ENCODE peak calls at places on chromosome 4, in ten cellular contexts. D is uterus, L is ovary, X is esophagus muscularis mucosa, V is A549, S is stomach, A is Peyer's patch, P is right lobe of liver, Y is heart left ventricle, F is IMR-90. G is an unnamed sample.

GRCh38 chr4:187006189-187006618 is 282.5 kb upstream of the FAT1 start:
- DNase-seq in D (no peak), L (no peak), X (no peak), V (no peak), S (no peak), A (no peak), P (no peak), Y (no peak), F (peak), G (no peak)

GRCh38 chr4:78544681-78545080 is 6.9 kb upstream of the ANXA3 start:
- DNase-seq in D (no peak), L (no peak), X (no peak), V (no peak), S (no peak), A (no peak), P (no peak), Y (no peak), F (peak), G (no peak)

GRCh38 chr4:150209140-150209829 is 131.0 kb downstream of the DCLK2 start:
- DNase-seq in D (peak), L (peak), X (no peak), V (peak), S (peak), A (peak), P (no peak), Y (peak), F (peak), G (peak)

GRCh38 chr4:16860506-16860905 is 37.9 kb downstream of the LDB2 start:
- DNase-seq in D (no peak), L (no peak), X (no peak), V (no peak), S (no peak), A (no peak), P (no peak), Y (no peak), F (peak), G (no peak)

GRCh38 chr4:101824500-101824899 is 34.0 kb downstream of the BANK1 start:
- DNase-seq in D (no peak), L (no peak), X (no peak), V (no peak), S (no peak), A (no peak), P (no peak), Y (no peak), F (no peak), G (no peak)

GRCh38 chr4:119025916-119026661 is 109.5 kb upstream of the MYOZ2 start:
- DNase-seq in D (peak), L (no peak), X (no peak), V (peak), S (no peak), A (no peak), P (no peak), Y (no peak), F (peak), G (peak)

GRCh38 chr4:15552557-15553362 is 83.1 kb downstream of the CC2D2A start:
- DNase-seq in D (no peak), L (no peak), X (no peak), V (no peak), S (no peak), A (no peak), P (no peak), Y (no peak), F (no peak), G (no peak)

GRCh38 chr4:10201356-10202223 is 85.0 kb upstream of the WDR1 start:
- DNase-seq in D (no peak), L (no peak), X (no peak), V (no peak), S (no peak), A (no peak), P (no peak), Y (no peak), F (no peak), G (no peak)

GRCh38 chr4:55938501-55938900 is 10.2 kb upstream of the CEP135 start:
- DNase-seq in D (no peak), L (no peak), X (no peak), V (no peak), S (no peak), A (no peak), P (no peak), Y (no peak), F (no peak), G (no peak)

GRCh38 chr4:73620115-73620792 is at the start of gene RASSF6:
- DNase-seq in D (no peak), L (peak), X (no peak), V (peak), S (peak), A (peak), P (peak), Y (no peak), F (no peak), G (no peak)

GRCh38 chr4:123166023-123166422 is 230.6 kb upstream of the SPRY1 start:
- DNase-seq in D (no peak), L (no peak), X (no peak), V (no peak), S (no peak), A (no peak), P (no peak), Y (no peak), F (no peak), G (no peak)

GRCh38 chr4:633406-633805 is 8.0 kb downstream of the PDE6B start:
- DNase-seq in D (no peak), L (no peak), X (no peak), V (no peak), S (no peak), A (no peak), P (peak), Y (no peak), F (no peak), G (peak)

GRCh38 chr4:146255463-146255862 is 41.1 kb downstream of the REELD1 start:
- DNase-seq in D (no peak), L (no peak), X (no peak), V (no peak), S (no peak), A (no peak), P (no peak), Y (no peak), F (peak), G (no peak)

GRCh38 chr4:2085496-2085901 is 26.4 kb downstream of the NAT8L start:
- DNase-seq in D (no peak), L (peak), X (no peak), V (no peak), S (peak), A (no peak), P (peak), Y (no peak), F (no peak), G (peak)

DNA sequence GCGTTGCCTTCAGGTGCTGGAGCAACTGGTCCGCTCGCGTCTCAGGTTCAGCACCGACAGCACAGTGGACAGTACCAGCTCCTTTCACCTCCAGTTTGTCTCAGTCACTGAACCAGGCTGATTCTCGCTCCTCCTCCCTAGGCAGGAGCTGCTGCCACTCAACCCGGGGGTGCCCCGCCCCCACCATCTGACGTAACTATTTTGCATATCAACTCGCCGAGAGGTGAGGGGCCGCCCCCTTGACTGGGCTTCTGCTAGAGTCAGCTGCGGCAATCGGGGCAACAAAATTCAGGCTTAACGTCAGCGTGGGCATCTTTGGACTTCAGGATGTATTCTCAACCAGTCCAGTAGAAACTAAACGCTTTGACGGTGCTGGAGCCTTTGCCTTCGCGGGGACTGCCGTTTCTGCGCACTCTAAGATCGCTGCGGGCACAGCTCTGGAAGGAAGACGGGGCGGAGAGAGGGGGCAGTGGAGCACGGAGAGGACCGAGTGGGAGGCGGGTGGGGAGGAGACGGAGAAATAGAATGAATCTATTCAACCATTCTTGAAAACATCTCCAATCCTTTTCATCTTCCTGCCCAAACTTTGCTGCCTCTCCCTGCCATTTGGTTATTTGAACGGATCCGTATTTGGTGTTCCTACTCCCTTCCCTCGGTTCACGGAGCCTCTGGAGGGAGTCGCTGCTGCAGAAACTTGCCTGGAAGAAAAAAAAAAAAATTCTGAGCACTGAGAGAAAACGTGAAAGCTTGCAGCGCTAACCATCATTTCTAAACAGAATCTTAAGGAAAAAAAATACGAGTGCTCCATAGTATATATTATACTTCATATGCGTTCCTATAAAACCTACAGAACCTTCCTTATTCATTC is at the start of gene FSTL5:
- DNase-seq in D (no peak), L (peak), X (no peak), V (peak), S (peak), A (no peak), P (peak), Y (peak), F (peak), G (peak)
- H3K4me3 ChIP-seq in D (no peak), L (no peak), X (peak), V (peak), S (peak), A (peak), P (no peak), Y (peak), F (no peak), G (peak)

GRCh38 chr4:27123050-27123768 is 262.6 kb downstream of the STIM2 start:
- DNase-seq in D (no peak), L (no peak), X (no peak), V (no peak), S (no peak), A (no peak), P (no peak), Y (no peak), F (no peak), G (no peak)
- H3K27ac ChIP-seq in D (no peak), L (no peak), X (no peak), V (no peak), S (no peak), A (no peak), P (no peak), Y (no peak), F (no peak), G (no peak)

DNA sequence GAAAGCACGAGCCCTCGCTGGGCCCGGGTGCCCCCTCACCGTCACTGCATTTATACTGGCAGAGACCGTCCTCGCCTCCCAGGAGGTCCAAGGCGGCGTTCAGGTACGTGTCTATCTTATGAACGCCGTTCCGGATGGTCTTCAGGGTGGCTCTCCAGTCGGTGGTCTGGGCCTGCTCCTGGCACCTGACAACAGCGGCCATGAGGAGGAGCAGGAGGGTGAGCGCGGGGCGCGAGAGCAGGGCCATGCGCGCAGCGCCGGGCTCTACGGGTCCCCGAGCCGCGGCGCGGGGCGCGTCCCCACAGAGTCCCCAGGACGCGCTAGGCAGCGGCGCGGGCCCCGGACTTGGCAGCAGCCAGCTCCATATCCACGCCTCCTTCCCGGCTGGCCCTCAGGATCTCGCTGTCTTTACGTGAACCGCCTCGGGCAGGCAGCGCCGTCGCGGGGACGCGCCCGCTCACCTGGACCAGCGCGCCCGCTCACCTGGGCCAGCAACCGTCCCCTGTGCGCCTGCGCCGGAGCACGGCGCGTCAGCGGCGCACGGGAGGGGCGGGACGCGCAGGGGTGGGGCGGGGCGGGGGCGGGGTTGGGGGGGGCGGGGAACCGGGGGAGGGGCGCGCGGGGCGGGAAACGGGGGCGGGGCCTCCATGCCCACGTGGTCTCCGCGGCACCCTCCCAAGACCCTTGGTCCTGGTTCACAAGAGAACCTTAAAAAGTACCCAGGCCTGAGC is at the start of gene PLA2G12A:
- DNase-seq in D (peak), L (peak), X (no peak), V (peak), S (peak), A (peak), P (peak), Y (peak), F (peak), G (peak)
- TF ChIP-seq POLR2A in D (peak), L (peak), X (no peak), V (peak), S (no peak), A (peak), P (peak), Y (no peak), F (no peak), G (no peak)

DNA sequence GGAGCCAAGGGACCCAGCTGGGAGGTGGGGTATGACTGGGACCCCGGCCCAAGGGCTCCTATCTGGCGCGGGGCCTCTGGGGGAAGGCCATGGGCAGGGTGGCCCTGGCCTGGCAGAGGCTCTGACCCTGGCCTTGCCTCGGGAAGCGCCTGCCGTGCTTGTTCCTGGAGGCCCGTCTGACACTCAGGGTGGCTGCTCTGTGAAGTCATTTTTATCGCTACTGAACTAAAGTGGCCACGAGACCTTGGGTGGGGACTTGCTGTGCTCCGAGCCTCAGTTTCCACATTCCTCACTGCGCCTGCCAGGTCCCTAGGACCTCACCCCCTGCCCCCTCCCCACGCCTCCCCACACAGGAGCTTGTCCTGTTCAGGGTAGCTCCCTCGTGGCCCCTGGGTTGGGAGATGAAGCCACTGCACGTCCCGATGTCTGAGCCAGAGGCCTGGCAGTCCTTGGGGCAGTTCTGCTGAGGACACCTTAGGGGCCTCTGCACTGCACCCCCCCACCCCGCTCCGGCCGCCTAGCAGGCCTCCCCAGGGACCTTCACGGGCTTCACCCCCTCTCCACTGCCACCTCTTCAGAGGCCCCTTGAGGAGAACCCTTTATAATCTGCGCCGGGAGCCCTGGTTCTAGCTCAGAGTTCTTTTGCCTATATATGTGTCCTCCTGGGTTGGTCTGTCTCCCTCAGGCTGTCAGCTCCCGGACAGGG is 639 bp upstream of the SORCS2 start:
- DNase-seq in D (no peak), L (peak), X (no peak), V (no peak), S (no peak), A (no peak), P (no peak), Y (no peak), F (no peak), G (peak)
- H3K4me3 ChIP-seq in D (peak), L (peak), X (peak), V (peak), S (no peak), A (no peak), P (no peak), Y (no peak), F (no peak), G (peak)

GRCh38 chr4:86472377-86473019 is 112.6 kb upstream of the MAPK10 start:
- DNase-seq in D (no peak), L (no peak), X (no peak), V (no peak), S (no peak), A (no peak), P (no peak), Y (no peak), F (no peak), G (no peak)
- H3K27ac ChIP-seq in D (peak), L (no peak), X (no peak), V (no peak), S (no peak), A (no peak), P (no peak), Y (no peak), F (no peak), G (no peak)

GRCh38 chr4:126790633-126791032 is 842.1 kb upstream of the INTU start:
- DNase-seq in D (no peak), L (no peak), X (no peak), V (no peak), S (no peak), A (no peak), P (no peak), Y (no peak), F (peak), G (no peak)
- TF ChIP-seq POLR2A in D (no peak), L (no peak), X (no peak), V (no peak), S (no peak), A (no peak), P (no peak), Y (no peak), F (no peak), G (no peak)

DNA sequence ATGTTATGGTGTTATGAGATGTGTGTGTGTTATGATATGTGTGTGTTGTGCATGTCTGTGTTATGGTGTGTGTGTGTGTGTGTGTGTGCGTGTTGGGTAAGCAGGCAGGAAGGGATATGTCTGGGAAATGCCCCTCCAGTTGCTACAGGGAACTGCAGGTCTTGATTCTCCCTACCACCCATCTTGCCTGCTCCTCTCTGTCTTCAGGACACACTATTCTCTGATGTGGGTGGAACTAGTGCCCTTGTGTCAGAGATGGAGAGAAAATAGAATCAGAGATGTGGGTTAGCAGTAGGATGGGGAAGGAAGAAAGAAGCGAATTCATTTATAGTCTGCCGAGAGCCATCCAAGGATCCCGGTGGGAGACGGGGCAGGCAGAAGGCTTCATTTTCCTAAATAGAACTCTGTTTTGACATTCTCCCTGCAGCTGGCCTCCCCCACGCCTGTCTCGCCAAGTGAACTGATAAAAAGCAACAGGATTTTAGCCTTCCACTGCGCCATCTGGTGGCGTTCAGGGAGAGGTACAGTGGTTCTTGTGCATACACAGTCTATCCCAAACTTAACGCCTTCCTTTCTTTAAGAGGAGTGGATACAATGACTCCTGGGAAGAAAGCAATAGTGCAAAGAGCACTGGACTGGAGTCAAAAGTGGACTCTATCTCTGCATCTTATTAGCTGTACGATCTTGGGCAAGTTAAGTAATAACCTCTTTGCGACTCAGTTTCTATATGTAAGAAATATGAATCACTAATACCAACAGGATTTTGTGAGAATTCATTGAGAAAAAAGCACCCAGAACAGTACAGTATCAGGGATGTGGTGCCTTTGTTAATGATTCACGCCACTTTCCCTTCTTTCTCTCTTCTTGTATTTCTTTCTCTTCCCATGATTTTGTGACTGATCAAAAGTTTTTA is 14.1 kb upstream of the MGST2 start:
- DNase-seq in D (peak), L (peak), X (no peak), V (peak), S (peak), A (peak), P (peak), Y (peak), F (peak), G (peak)
- H3K4me3 ChIP-seq in D (no peak), L (no peak), X (no peak), V (no peak), S (no peak), A (no peak), P (no peak), Y (no peak), F (no peak), G (no peak)

DNA sequence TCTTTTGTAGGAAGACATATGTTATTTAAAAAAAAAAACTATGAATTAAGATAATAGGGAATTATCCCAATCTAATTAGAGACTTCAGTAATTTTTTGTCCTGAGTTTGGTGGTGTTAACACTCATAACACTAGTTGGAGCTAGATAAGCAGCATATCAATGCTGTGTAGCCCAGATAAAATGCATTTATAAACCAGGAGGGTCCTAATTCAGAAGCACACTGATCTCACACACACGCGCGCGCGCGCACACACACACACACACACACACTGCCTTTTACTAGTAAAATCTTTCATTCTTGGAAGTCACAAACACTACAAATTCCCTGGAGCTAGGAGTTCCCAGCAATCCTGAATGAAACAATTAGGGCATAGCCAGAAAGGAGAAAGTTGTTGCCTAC is 3.2 kb downstream of the UNC5C start:
- DNase-seq in D (no peak), L (no peak), X (no peak), V (no peak), S (no peak), A (no peak), P (no peak), Y (no peak), F (no peak), G (no peak)
- H3K27ac ChIP-seq in D (peak), L (no peak), X (no peak), V (no peak), S (peak), A (no peak), P (no peak), Y (no peak), F (no peak), G (no peak)

GRCh38 chr4:51844157-51845054 is 1.5 kb downstream of the DCUN1D4 start:
- DNase-seq in D (peak), L (peak), X (peak), V (peak), S (peak), A (peak), P (peak), Y (peak), F (peak), G (peak)
- TF ChIP-seq POLR2A in D (peak), L (peak), X (no peak), V (peak), S (no peak), A (no peak), P (peak), Y (no peak), F (no peak), G (no peak)